ENCODE peak calls at places on chromosome 17, in nine cellular contexts. Q is ovary, Z is SK-N-SH, J is GM12878, H is tibial nerve, M is stomach, Y is A549, T is esophagus muscularis mucosa, N is suprapubic skin. U is an unnamed sample.
A peak's percentile ranks its signal among the peaks of the same experiment; 100 is the strongest.

GRCh38 chr17:4317648-4318047 is 48.8 kb downstream of the UBE2G1 start:
- DNase-seq in J (no peak), M (no peak), Z (no peak), T (no peak), N (no peak), H (no peak), Y (no peak), Q (no peak), U (no peak)

GRCh38 chr17:64240261-64240740 is 22.8 kb downstream of the TEX2 start:
- DNase-seq in Z (peak; percentile 39), J (no peak), Y (no peak), N (no peak), H (no peak), Q (no peak), T (no peak), M (no peak), U (no peak)

GRCh38 chr17:9402590-9403199 is 172.9 kb downstream of the STX8 start:
- DNase-seq in Q (no peak), N (no peak), J (no peak), Z (peak; percentile 37), M (no peak), T (no peak), H (no peak), Y (peak; percentile 67), U (peak; percentile 25)

GRCh38 chr17:76690596-76691280 is 20.0 kb downstream of the MXRA7 start:
- DNase-seq in Z (no peak), J (no peak), M (no peak), N (no peak), H (no peak), T (no peak), Q (peak; percentile 4), Y (no peak), U (no peak)

GRCh38 chr17:77494664-77495435 is 354.1 kb downstream of the SEC14L1 start:
- DNase-seq in H (peak; percentile 89), N (peak; percentile 84), M (peak; percentile 82), Q (peak; percentile 86), Y (peak; percentile 77), T (no peak), Z (peak; percentile 96), J (no peak), U (peak; percentile 83)

GRCh38 chr17:54982399-54982798 is 13.8 kb downstream of the STXBP4 start:
- DNase-seq in Q (no peak), M (no peak), T (no peak), Y (peak; percentile 24), J (no peak), N (no peak), Z (no peak), H (peak; percentile 72), U (no peak)

GRCh38 chr17:5921919-5922318 is 148.3 kb upstream of the WSCD1 start:
- DNase-seq in Z (no peak), J (no peak), Y (peak; percentile 25), H (no peak), N (no peak), Q (no peak), M (no peak), T (no peak), U (no peak)

GRCh38 chr17:61325382-61326073 is 74.1 kb upstream of the TBX2 start:
- DNase-seq in N (no peak), Z (peak; percentile 78), Y (no peak), T (no peak), J (no peak), Q (no peak), H (no peak), M (no peak), U (no peak)

GRCh38 chr17:74280093-74280513 is 6.1 kb downstream of the DNAI2 start:
- DNase-seq in Y (no peak), H (no peak), N (no peak), M (no peak), Q (no peak), Z (no peak), T (no peak), J (no peak), U (peak; percentile 19)

GRCh38 chr17:16872836-16873653 is 98.9 kb downstream of the TNFRSF13B start:
- DNase-seq in H (no peak), M (peak; percentile 45), T (no peak), Y (peak; percentile 57), J (no peak), Z (peak; percentile 83), N (no peak), Q (no peak), U (peak; percentile 50)

GRCh38 chr17:28701987-28702751 is 9.5 kb downstream of the PROCA1 start:
- DNase-seq in T (no peak), Q (no peak), Y (no peak), Z (no peak), M (no peak), N (no peak), H (no peak), J (no peak), U (no peak)

GRCh38 chr17:29155235-29155965 is 24.8 kb downstream of the MYO18A start:
- DNase-seq in H (no peak), Z (peak; percentile 66), Q (no peak), J (no peak), T (no peak), M (peak; percentile 65), Y (peak; percentile 85), N (no peak), U (peak; percentile 75)

GRCh38 chr17:5533486-5534315 is 47.3 kb downstream of the MIS12 start:
- DNase-seq in Y (no peak), Z (no peak), M (no peak), J (no peak), N (no peak), H (no peak), T (no peak), Q (no peak), U (no peak)

GRCh38 chr17:12229315-12229714 is 208.6 kb downstream of the MAP2K4 start:
- DNase-seq in J (no peak), Z (no peak), Q (no peak), Y (no peak), M (no peak), N (no peak), H (no peak), T (no peak), U (no peak)

GRCh38 chr17:72717676-72718075 is 374.8 kb downstream of the SLC39A11 start:
- DNase-seq in Z (no peak), T (no peak), Q (no peak), J (no peak), Y (no peak), M (no peak), H (no peak), N (no peak), U (no peak)

GRCh38 chr17:35871415-35871814 is 2.7 kb upstream of the HEATR9 start:
- DNase-seq in M (no peak), Z (no peak), N (no peak), J (no peak), H (no peak), Y (no peak), T (no peak), Q (no peak), U (no peak)

GRCh38 chr17:2691965-2692780 is 19.4 kb downstream of the CLUH start:
- DNase-seq in Y (no peak), Q (no peak), T (no peak), M (no peak), H (no peak), J (no peak), Z (peak; percentile 34), N (no peak), U (no peak)
- H3K4me3 ChIP-seq in Y (no peak overlapping the region), Q (no peak overlapping the region), T (no peak overlapping the region), M (no peak overlapping the region), H (no peak overlapping the region), J (no peak overlapping the region), Z (no peak overlapping the region), N (no peak overlapping the region), U (no peak overlapping the region)

GRCh38 chr17:385195-385835 is 32.7 kb upstream of the RPH3AL start:
- DNase-seq in H (peak; percentile 52), N (peak; percentile 74), T (no peak), J (no peak), Y (peak; percentile 56), Z (peak; percentile 74), Q (peak; percentile 82), M (peak; percentile 48), U (peak; percentile 42)

GRCh38 chr17:383771-384621 is 31.4 kb upstream of the RPH3AL start:
- DNase-seq in M (no peak), H (no peak), T (no peak), N (no peak), Z (peak; percentile 40), J (no peak), Q (no peak), Y (no peak), U (no peak)

GRCh38 chr17:381941-382643 is 29.5 kb upstream of the RPH3AL start:
- DNase-seq in H (no peak), Q (no peak), M (no peak), Z (no peak), J (no peak), N (no peak), T (no peak), Y (no peak), U (no peak)

GRCh38 chr17:384622-385194 is 32.1 kb upstream of the RPH3AL start:
- DNase-seq in Q (no peak), T (no peak), J (no peak), Y (no peak), H (no peak), N (no peak), M (no peak), Z (no peak), U (no peak)

GRCh38 chr17:382644-383533 is 30.3 kb upstream of the RPH3AL start:
- DNase-seq in Y (peak; percentile 82), J (no peak), H (peak; percentile 65), T (no peak), Q (no peak), N (no peak), M (no peak), Z (peak; percentile 73), U (no peak)
- TF ChIP-seq EP300 in Y (no peak), J (no peak), H (no peak), T (no peak), Q (no peak), N (no peak), M (no peak), Z (no peak), U (no peak)

DNA sequence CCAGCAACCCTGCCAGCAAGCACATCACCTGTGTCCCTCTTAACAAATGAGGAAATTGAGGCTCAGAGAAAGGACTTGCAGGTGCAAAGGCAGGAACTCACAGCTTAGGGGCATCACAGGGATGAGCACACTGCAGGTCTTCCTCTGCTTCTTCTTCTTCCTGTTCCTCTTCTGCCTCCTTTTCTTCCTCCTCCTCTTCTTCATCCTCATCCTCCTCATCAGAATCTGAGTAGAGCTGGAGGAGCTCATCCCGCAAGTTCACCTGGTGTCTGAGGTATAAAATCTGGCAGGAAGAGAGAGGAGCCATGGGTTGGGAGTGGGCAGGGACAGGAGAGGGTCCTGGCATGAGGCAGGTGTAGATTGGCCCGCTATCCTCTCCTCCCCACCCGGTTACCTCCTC is 2.6 kb downstream of the HAP1 start:
- DNase-seq in N (no peak), Z (no peak), T (no peak), H (no peak), Q (no peak), Y (no peak), M (no peak), J (no peak), U (no peak)
- H3K4me3 ChIP-seq in N (no peak overlapping the region), Z (no peak overlapping the region), T (no peak overlapping the region), H (no peak overlapping the region), Q (no peak overlapping the region), Y (no peak overlapping the region), M (no peak overlapping the region), J (no peak overlapping the region), U (no peak overlapping the region)

DNA sequence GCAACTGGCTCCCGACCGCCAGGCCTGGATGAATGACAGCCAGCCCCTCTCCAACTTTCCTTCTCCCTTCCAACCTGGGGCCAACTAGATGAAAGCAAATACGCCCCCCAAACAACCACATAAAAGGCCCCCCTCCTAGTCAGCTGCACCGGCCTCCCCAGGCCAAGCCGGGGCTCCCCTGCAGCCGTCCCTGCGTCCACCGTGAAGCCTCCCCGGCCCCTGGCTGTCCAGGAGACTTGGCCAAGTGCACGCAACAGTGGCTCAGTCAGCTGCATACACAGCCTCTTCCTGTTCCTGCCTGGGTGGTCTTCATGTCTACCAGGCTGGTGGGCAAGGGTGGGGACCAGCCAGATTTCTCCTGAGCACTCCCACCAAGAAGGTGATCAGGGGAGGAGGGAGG is 16.0 kb downstream of the DNAH17 start:
- DNase-seq in Q (no peak), H (no peak), J (no peak), N (no peak), M (no peak), T (no peak), Y (no peak), Z (no peak), U (no peak)
- TF ChIP-seq EP300 in Q (no peak), H (no peak), J (no peak), N (no peak), M (no peak), T (no peak), Y (no peak), Z (no peak), U (no peak)

U was measured in transverse colon.